ENCODE peak calls at places on chromosomes 16 and 17, in seven cellular contexts. U is heart right ventricle; H is stimulated activated CD8-positive, alpha-beta memory T cell treated with anti-CD3 and anti-CD28 coated beads, Interleukin-7, amount 100 ng/mL, for 1 hour; Q is activated T-cell treated with anti-CD3 and anti-CD28 coated beads for 4 hours; B is mesendoderm; V is Caki2; R is Daoy. M is an unnamed sample.

GRCh38 chr17:50976951-50977472 is 110.9 kb upstream of the TOB1 start:
- DNase-seq in U (no peak), H (no peak), Q (no peak), B (no peak), V (no peak), R (no peak), M (no peak)

GRCh38 chr16:51180719-51181494 is 29.8 kb upstream of the SALL1 start:
- DNase-seq in U (no peak), H (no peak), Q (no peak), B (no peak), V (no peak), R (no peak), M (no peak)

GRCh38 chr17:78400581-78401240 is 22.3 kb downstream of the PGS1 start:
- DNase-seq in U (no peak), H (no peak), Q (no peak), B (no peak), V (peak; percentile 46), R (peak; percentile 48), M (no peak)

GRCh38 chr17:28059675-28060074 is 17.2 kb downstream of the NLK start:
- DNase-seq in U (no peak), H (no peak), Q (no peak), B (no peak), V (no peak), R (no peak), M (no peak)

GRCh38 chr16:86555763-86556130 is 712 bp upstream of the MTHFSD start:
- DNase-seq in U (no peak), H (no peak), Q (no peak), B (no peak), V (no peak), R (no peak), M (no peak)

GRCh38 chr16:88471575-88471974 is 18.5 kb downstream of the ZFPM1 start:
- DNase-seq in U (no peak), H (no peak), Q (no peak), B (no peak), V (no peak), R (no peak), M (no peak)

GRCh38 chr17:79007504-79008381 is 1.8 kb downstream of the CANT1 start:
- DNase-seq in U (no peak), H (no peak), Q (no peak), B (no peak), V (no peak), R (no peak), M (no peak)

GRCh38 chr16:2226918-2227317 is 3.5 kb downstream of the E4F1 start:
- DNase-seq in U (no peak), H (no peak), Q (no peak), B (no peak), V (no peak), R (no peak), M (no peak)

GRCh38 chr17:40926341-40926740 is 11.1 kb downstream of the KRT23 start:
- DNase-seq in U (no peak), H (no peak), Q (no peak), B (no peak), V (no peak), R (no peak), M (no peak)

GRCh38 chr17:67400193-67400592 is 23.1 kb downstream of the PITPNC1 start:
- DNase-seq in U (no peak), H (no peak), Q (no peak), B (no peak), V (no peak), R (no peak), M (no peak)

GRCh38 chr17:62712011-62712615 is 84.6 kb downstream of the MRC2 start:
- DNase-seq in U (no peak), H (no peak), Q (no peak), B (no peak), V (no peak), R (no peak), M (no peak)

GRCh38 chr16:11024333-11025053 is 80.1 kb downstream of the CLEC16A start:
- DNase-seq in U (no peak), H (no peak), Q (no peak), B (no peak), V (peak; percentile 54), R (no peak), M (peak; percentile 27)

GRCh38 chr16:57529324-57530103 is 6.9 kb downstream of the CCDC102A start:
- DNase-seq in U (no peak), H (no peak), Q (no peak), B (no peak), V (no peak), R (no peak), M (no peak)

GRCh38 chr16:54121539-54122295 is 164.9 kb downstream of the IRX3 start:
- DNase-seq in U (no peak), H (no peak), Q (no peak), B (no peak), V (no peak), R (no peak), M (no peak)

GRCh38 chr16:27318399-27319256 is 4.9 kb downstream of the IL4R start:
- DNase-seq in U (no peak), H (no peak), Q (no peak), B (peak; percentile 36), V (no peak), R (no peak), M (no peak)

GRCh38 chr17:78820841-78821240 is 19.8 kb downstream of the USP36 start:
- DNase-seq in U (no peak), H (no peak), Q (no peak), B (no peak), V (no peak), R (no peak), M (no peak)